ENCODE peak calls at places on chromosomes 16 and 17, in nine cellular contexts. E is dorsolateral prefrontal cortex, K is cardiac muscle cell, Q is AG09309, P is prostate gland, Z is epithelial cell of esophagus, H is GM10248, B is fibroblast of the aortic adventitia, R is WTC11. Y is an unnamed sample.

GRCh38 chr17:56819431-56820145 is 14.1 kb downstream of the C17orf67 start:
- DNase-seq in E (no peak), K (peak; percentile 82), Q (peak; percentile 5), P (peak; percentile 68), Z (peak; percentile 78), H (peak; percentile 83), B (peak; percentile 80), R (peak; percentile 85), Y (peak; percentile 71)

GRCh38 chr16:9183682-9184353 is 92.4 kb downstream of the HAPSTR1 start:
- DNase-seq in E (no peak), K (no peak), Q (no peak), P (no peak), Z (no peak), H (no peak), B (no peak), R (peak; percentile 26), Y (no peak)

GRCh38 chr17:50668025-50668837 is 33.5 kb downstream of the ABCC3 start:
- DNase-seq in E (no peak), K (no peak), Q (no peak), P (no peak), Z (peak; percentile 40), H (no peak), B (peak; percentile 35), R (no peak), Y (no peak)

GRCh38 chr17:29412780-29413565 is 22.8 kb downstream of the TAOK1 start:
- DNase-seq in E (no peak), K (no peak), Q (peak; percentile 76), P (no peak), Z (peak; percentile 53), H (no peak), B (peak; percentile 59), R (no peak), Y (no peak)

GRCh38 chr17:45019177-45019711 is 32.2 kb downstream of the DCAKD start:
- DNase-seq in E (peak; percentile 35), K (peak; percentile 84), Q (no peak), P (no peak), Z (peak; percentile 55), H (peak; percentile 67), B (peak; percentile 41), R (no peak), Y (peak; percentile 48)

GRCh38 chr16:84641643-84642358 is 6.5 kb upstream of the KLHL36 start:
- DNase-seq in E (no peak), K (no peak), Q (no peak), P (no peak), Z (no peak), H (no peak), B (no peak), R (no peak), Y (no peak)

GRCh38 chr17:2749784-2750181 is 331 bp upstream of the CCDC92B start:
- DNase-seq in E (peak; percentile 38), K (peak; percentile 92), Q (no peak), P (peak; percentile 46), Z (peak; percentile 76), H (peak; percentile 93), B (peak; percentile 65), R (peak; percentile 90), Y (peak; percentile 84)

GRCh38 chr16:67264277-67264676 is 15.1 kb upstream of the PLEKHG4 start:
- DNase-seq in E (no peak), K (no peak), Q (no peak), P (no peak), Z (no peak), H (no peak), B (no peak), R (no peak), Y (no peak)

GRCh38 chr16:23302045-23302956 is at the start of gene SCNN1B:
- DNase-seq in E (no peak), K (peak; percentile 17), Q (no peak), P (peak; percentile 46), Z (no peak), H (peak; percentile 35), B (no peak), R (peak; percentile 58), Y (peak; percentile 61)

GRCh38 chr16:67392301-67393059 is 818 bp downstream of the TPPP3 start:
- DNase-seq in E (no peak), K (no peak), Q (no peak), P (no peak), Z (no peak), H (peak; percentile 12), B (no peak), R (no peak), Y (no peak)

GRCh38 chr16:89320717-89321501 is 103.4 kb downstream of the ZNF778 start:
- DNase-seq in E (peak; percentile 49), K (peak; percentile 47), Q (no peak), P (no peak), Z (peak; percentile 52), H (no peak), B (peak; percentile 71), R (peak; percentile 74), Y (peak; percentile 59)

GRCh38 chr16:54244061-54244886 is 42.3 kb downstream of the IRX3 start:
- DNase-seq in E (no peak), K (no peak), Q (no peak), P (no peak), Z (no peak), H (no peak), B (no peak), R (no peak), Y (no peak)

GRCh38 chr16:2147981-2148671 is at the start of gene RAB26:
- DNase-seq in E (peak; percentile 59), K (peak; percentile 81), Q (no peak), P (peak; percentile 84), Z (peak; percentile 75), H (peak; percentile 48), B (no peak), R (peak; percentile 82), Y (peak; percentile 85)

GRCh38 chr17:67399676-67400075 is 22.6 kb downstream of the PITPNC1 start:
- DNase-seq in E (no peak), K (no peak), Q (no peak), P (no peak), Z (no peak), H (no peak), B (no peak), R (no peak), Y (no peak)

GRCh38 chr17:35788504-35788998 is 6.9 kb downstream of the MMP28 start:
- DNase-seq in E (no peak), K (no peak), Q (no peak), P (no peak), Z (peak; percentile 97), H (no peak), B (peak; percentile 78), R (no peak), Y (no peak)

GRCh38 chr17:36534117-36534880 is at the start of gene MYO19:
- DNase-seq in E (no peak), K (peak; percentile 70), Q (no peak), P (peak; percentile 61), Z (peak; percentile 98), H (peak; percentile 72), B (peak; percentile 32), R (peak; percentile 75), Y (peak; percentile 73)

GRCh38 chr17:82487898-82488297 is 29.4 kb downstream of the NARF start:
- DNase-seq in E (no peak), K (no peak), Q (no peak), P (no peak), Z (no peak), H (no peak), B (no peak), R (no peak), Y (no peak)

GRCh38 chr17:39963826-39964225 is 1.0 kb downstream of the GSDMA start:
- DNase-seq in E (no peak), K (no peak), Q (no peak), P (no peak), Z (peak; percentile 99), H (no peak), B (no peak), R (no peak), Y (no peak)

GRCh38 chr16:65121870-65122723 is at the start of gene CDH11:
- DNase-seq in E (peak; percentile 36), K (peak; percentile 83), Q (peak; percentile 70), P (peak; percentile 22), Z (peak; percentile 73), H (no peak), B (peak; percentile 89), R (peak; percentile 70), Y (peak; percentile 58)

GRCh38 chr17:58136669-58137279 is 11.4 kb upstream of the OR4D1 start:
- DNase-seq in E (no peak), K (peak; percentile 34), Q (no peak), P (no peak), Z (peak; percentile 37), H (no peak), B (no peak), R (peak; percentile 42), Y (no peak)

GRCh38 chr16:56956756-56957155 is 5.0 kb upstream of the CETP start:
- DNase-seq in E (no peak), K (no peak), Q (no peak), P (no peak), Z (no peak), H (no peak), B (no peak), R (no peak), Y (no peak)
- TF ChIP-seq CTCF in E (no peak), K (no peak), Q (no peak), P (no peak), Z (no peak), H (no peak), B (peak; percentile 28), R (no peak), Y (no peak)

DNA sequence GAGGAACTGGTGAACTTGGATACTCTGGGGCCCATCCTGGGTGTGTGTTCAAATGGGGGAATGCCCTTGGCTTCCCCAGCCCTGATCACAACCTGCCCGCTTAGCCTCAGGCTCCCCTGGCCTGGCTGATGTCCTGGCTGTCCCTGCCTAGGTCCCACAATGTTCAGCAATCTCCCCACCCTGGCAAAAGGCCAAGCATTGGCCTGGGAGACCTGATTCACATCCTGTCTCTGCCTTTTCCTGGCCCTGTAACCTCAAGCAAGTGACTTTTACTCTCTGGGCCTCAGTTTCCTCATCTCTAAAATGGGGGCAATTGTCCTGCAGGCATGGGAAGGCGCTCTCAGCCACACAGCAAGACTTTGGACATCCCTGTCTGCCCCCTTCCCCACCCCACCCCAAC is 14.4 kb downstream of the CPNE2 start:
- DNase-seq in E (no peak), K (no peak), Q (no peak), P (no peak), Z (no peak), H (no peak), B (no peak), R (no peak), Y (no peak)
- TF ChIP-seq CTCF in E (no peak), K (no peak), Q (no peak), P (no peak), Z (no peak), H (no peak), B (no peak), R (no peak), Y (no peak)

GRCh38 chr17:66233023-66233753 is 4.0 kb upstream of the APOH start:
- DNase-seq in E (no peak), K (no peak), Q (no peak), P (no peak), Z (peak; percentile 4), H (no peak), B (no peak), R (no peak), Y (no peak)
- TF ChIP-seq CTCF in E (no peak), K (no peak), Q (no peak), P (no peak), Z (no peak), H (no peak), B (no peak), R (no peak), Y (no peak)

GRCh38 chr17:68809148-68809547 is 146.0 kb downstream of the ABCA8 start:
- DNase-seq in E (no peak), K (no peak), Q (no peak), P (no peak), Z (no peak), H (no peak), B (no peak), R (no peak), Y (no peak)
- TF ChIP-seq CTCF in E (no peak), K (no peak), Q (no peak), P (no peak), Z (no peak), H (no peak), B (no peak), R (no peak), Y (no peak)

GRCh38 chr16:22141746-22142145 is 20.6 kb upstream of the SDR42E2 start:
- DNase-seq in E (no peak), K (no peak), Q (no peak), P (no peak), Z (peak; percentile 40), H (no peak), B (peak; percentile 12), R (peak; percentile 55), Y (peak; percentile 35)
- TF ChIP-seq CTCF in E (no peak), K (peak; percentile 56), Q (peak; percentile 47), P (no peak), Z (peak; percentile 56), H (peak; percentile 12), B (peak; percentile 48), R (peak; percentile 58), Y (peak; percentile 68)